ENCODE peak calls at places on chromosomes 2 and 18, in seven cellular contexts. V, K, F, U, N, I and W are unnamed samples.

GRCh38 chr2:3527886-3528785 is 8.8 kb upstream of the ADI1 start:
- DNase-seq in K (no peak), I (no peak), V (no peak), F (no peak), N (no peak), U (no peak), W (no peak)

GRCh38 chr2:186129767-186130581 is 356.1 kb upstream of the ZC3H15 start:
- DNase-seq in U (no peak), K (no peak), N (no peak), I (no peak), V (peak), F (no peak), W (no peak)

GRCh38 chr18:29002747-29003146 is 825.8 kb upstream of the CDH2 start:
- DNase-seq in U (no peak), K (no peak), I (no peak), F (no peak), V (no peak), N (no peak), W (no peak)

GRCh38 chr18:55343396-55344073 is 244.5 kb downstream of the TCF4 start:
- DNase-seq in I (no peak), N (no peak), K (no peak), U (no peak), V (peak), F (no peak), W (no peak)

GRCh38 chr2:28021898-28022297 is 131.4 kb downstream of the BABAM2 start:
- DNase-seq in F (no peak), N (no peak), I (no peak), U (no peak), V (no peak), K (no peak), W (no peak)

GRCh38 chr18:1149709-1150108 is 245.0 kb downstream of the ADCYAP1 start:
- DNase-seq in F (no peak), I (no peak), N (no peak), V (no peak), K (no peak), U (no peak), W (no peak)

GRCh38 chr2:189483571-189484415 is 42.5 kb downstream of the WDR75 start:
- DNase-seq in V (no peak), F (peak), K (no peak), N (no peak), U (no peak), I (no peak), W (no peak)

GRCh38 chr2:173090973-173091660 is 15.5 kb downstream of the MAP3K20 start:
- DNase-seq in N (no peak), V (peak), U (no peak), F (no peak), I (no peak), K (peak), W (no peak)

GRCh38 chr18:75070235-75070624 is 138.7 kb downstream of the PTGR3 start:
- DNase-seq in K (no peak), U (no peak), F (no peak), I (no peak), N (no peak), V (no peak), W (peak)

GRCh38 chr2:130843321-130843985 is 6.7 kb downstream of the ARHGEF4 start:
- DNase-seq in F (peak), K (no peak), V (no peak), U (no peak), I (no peak), N (no peak), W (peak)

GRCh38 chr2:208025814-208026184 is 472 bp upstream of the PLEKHM3 start:
- DNase-seq in I (no peak), K (no peak), U (no peak), N (no peak), V (no peak), F (no peak), W (peak)

GRCh38 chr2:38947241-38948239 is 57.9 kb downstream of the ARHGEF33 start:
- DNase-seq in I (peak), K (peak), N (no peak), F (peak), V (peak), U (peak), W (peak)

GRCh38 chr2:172613035-172613434 is 57.1 kb downstream of the PDK1 start:
- DNase-seq in F (no peak), I (no peak), K (no peak), N (no peak), U (no peak), V (no peak), W (no peak)

GRCh38 chr2:232633413-232634318 is at the start of gene EFHD1:
- DNase-seq in N (peak), V (peak), I (peak), K (peak), U (no peak), F (peak), W (peak)

GRCh38 chr2:58879834-58880233 is 638.7 kb upstream of the FANCL start:
- DNase-seq in K (no peak), N (no peak), F (no peak), I (no peak), V (no peak), U (no peak), W (no peak)

GRCh38 chr2:158714420-158714819 is 80.7 kb upstream of the DAPL1 start:
- DNase-seq in I (no peak), U (no peak), N (no peak), F (no peak), K (no peak), V (no peak), W (no peak)

GRCh38 chr2:223884399-223884798 is 47.0 kb upstream of the AP1S3 start:
- DNase-seq in K (no peak), V (peak), N (no peak), U (no peak), I (no peak), F (no peak), W (no peak)

GRCh38 chr2:129318581-129319421 is 660.7 kb upstream of the RAB6C start:
- DNase-seq in I (no peak), V (no peak), F (no peak), N (no peak), U (no peak), K (no peak), W (no peak)

GRCh38 chr2:54429811-54430600 is 26.1 kb upstream of the SPTBN1 start:
- DNase-seq in N (no peak), K (peak), I (no peak), V (no peak), U (no peak), F (peak), W (no peak)

GRCh38 chr2:215724171-215724570 is 288.3 kb upstream of the FN1 start:
- DNase-seq in V (no peak), N (no peak), I (no peak), U (no peak), K (no peak), F (no peak), W (no peak)

GRCh38 chr2:77005522-77005921 is 516.7 kb downstream of the LRRTM4 start:
- DNase-seq in V (no peak), F (no peak), N (no peak), K (no peak), U (no peak), I (no peak), W (no peak)

GRCh38 chr2:177332041-177332991 is 60.3 kb upstream of the AGPS start:
- DNase-seq in U (no peak), I (peak), F (peak), N (no peak), K (peak), V (peak), W (no peak)

GRCh38 chr18:69844656-69845055 is 103.0 kb downstream of the CD226 start:
- DNase-seq in K (no peak), N (no peak), U (no peak), F (no peak), I (no peak), V (no peak), W (no peak)

GRCh38 chr2:72780483-72780882 is 45.4 kb downstream of the EXOC6B start:
- DNase-seq in V (peak), K (no peak), U (no peak), I (no peak), N (no peak), F (no peak), W (no peak)

GRCh38 chr2:105447476-105447875 is 48.6 kb upstream of the FHL2 start:
- DNase-seq in N (no peak), U (no peak), F (no peak), V (no peak), I (no peak), K (no peak), W (no peak)

GRCh38 chr2:178764097-178764496 is 43.1 kb downstream of the TTN start:
- DNase-seq in I (no peak), F (no peak), N (no peak), K (no peak), V (peak), U (no peak), W (no peak)

GRCh38 chr2:191927991-191928390 is 81.1 kb upstream of the CAVIN2 start:
- DNase-seq in V (peak), K (no peak), N (no peak), F (no peak), I (no peak), U (no peak), W (no peak)
- H3K4me3 ChIP-seq in V (no peak), K (no peak), N (no peak), F (no peak), I (no peak), U (no peak), W (no peak)

GRCh38 chr2:161112885-161113284 is 47.3 kb upstream of the TANK start:
- DNase-seq in V (no peak), I (no peak), U (no peak), F (no peak), K (no peak), N (no peak), W (no peak)
- H3K4me3 ChIP-seq in V (no peak), I (no peak), U (no peak), F (no peak), K (no peak), N (no peak), W (no peak)

DNA sequence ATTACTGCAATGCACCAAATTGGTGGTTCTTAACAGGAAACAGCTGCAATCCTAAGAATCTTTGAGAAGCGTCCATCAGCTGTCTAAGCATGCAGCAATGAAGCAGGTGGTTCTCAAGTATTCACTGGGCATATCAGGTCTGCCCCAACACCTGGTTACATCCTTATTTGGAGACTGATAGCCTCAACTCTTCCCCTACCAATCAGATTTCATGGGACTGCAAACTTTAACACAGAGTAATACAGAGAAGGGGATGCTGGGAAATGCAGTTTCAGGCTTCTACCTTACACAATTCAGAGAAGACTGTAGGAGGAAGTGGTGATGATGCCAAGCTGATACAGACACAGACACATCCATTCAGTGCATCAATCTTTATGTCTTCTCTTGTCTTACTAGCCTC is 240.5 kb downstream of the BCL2 start:
- DNase-seq in V (no peak), K (no peak), F (no peak), N (no peak), I (no peak), U (no peak), W (no peak)
- H3K4me3 ChIP-seq in V (no peak), K (no peak), F (no peak), N (no peak), I (no peak), U (no peak), W (no peak)

DNA sequence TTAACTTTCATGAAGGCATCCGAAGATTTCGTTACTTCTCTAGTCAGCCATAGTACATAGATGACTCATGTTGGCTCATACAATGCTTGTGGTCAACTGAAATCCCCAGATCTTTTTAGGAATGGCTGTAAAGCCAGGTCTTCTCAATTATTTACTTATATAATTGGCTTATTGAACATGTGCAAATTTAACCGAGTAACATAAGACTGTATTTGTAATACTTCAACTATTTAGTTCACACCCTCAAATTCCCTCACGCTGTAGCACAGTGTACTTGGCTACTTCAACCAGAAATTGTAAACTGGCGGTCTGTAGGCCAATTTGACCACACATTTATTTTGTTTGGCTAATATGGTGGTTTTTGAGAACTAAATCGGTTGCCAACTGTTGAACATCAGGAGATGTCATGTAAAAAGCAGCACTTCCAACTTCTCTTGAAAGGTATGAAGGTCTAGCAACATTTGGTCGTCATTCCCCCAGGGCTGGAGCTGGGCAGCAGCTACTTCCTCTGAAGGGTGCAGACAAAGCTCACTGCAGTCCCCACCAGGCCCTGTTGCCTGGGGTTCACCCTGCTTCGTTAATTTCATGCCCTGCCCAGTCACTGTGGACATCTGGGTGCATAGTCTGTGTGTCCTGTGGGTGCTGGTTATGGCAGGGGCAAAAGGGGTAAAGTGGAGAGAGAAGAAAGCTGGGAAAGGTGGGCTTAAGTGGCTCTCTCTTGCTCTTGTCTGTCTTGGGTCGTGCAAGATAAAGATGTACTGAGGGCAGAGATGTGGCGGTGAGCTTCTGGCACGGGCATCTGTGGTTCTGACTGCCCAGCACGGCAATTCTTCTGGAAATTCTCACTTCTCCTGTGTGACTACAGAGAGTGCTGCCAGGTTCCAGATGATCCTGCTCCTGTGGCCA is 3.2 kb upstream of the SH3RF3 start:
- DNase-seq in K (no peak), N (peak), F (no peak), U (no peak), I (no peak), V (peak), W (no peak)
- H3K4me3 ChIP-seq in K (no peak), N (no peak), F (no peak), U (no peak), I (no peak), V (peak), W (no peak)

GRCh38 chr2:88451647-88452150 is 794 bp downstream of the FOXI3 start:
- DNase-seq in V (peak), K (no peak), I (no peak), N (no peak), F (no peak), U (no peak), W (peak)
- H3K4me3 ChIP-seq in V (no peak), K (no peak), I (peak), N (no peak), F (peak), U (peak), W (no peak)

DNA sequence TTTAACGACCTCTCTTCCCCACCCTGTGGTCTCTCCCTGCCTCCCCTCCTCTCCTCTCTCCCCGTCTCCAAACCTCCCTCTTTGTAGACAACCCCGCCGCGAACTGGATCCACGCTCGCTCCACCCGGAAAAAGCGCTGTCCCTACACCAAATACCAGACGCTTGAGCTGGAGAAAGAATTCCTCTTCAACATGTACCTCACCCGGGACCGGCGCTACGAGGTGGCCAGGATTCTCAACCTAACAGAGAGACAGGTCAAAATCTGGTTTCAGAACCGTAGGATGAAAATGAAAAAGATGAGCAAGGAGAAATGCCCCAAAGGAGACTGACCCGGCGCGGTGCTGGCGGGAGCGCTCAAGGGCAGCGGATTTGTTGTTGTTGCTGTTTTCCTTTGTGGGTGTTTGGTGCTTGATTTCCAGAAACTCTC is 1.3 kb downstream of the HOXD9 start:
- DNase-seq in K (no peak), F (no peak), N (no peak), I (no peak), U (no peak), V (no peak), W (peak)
- H3K4me3 ChIP-seq in K (no peak), F (no peak), N (no peak), I (no peak), U (no peak), V (no peak), W (peak)

GRCh38 chr2:21841341-21841740 is 717.6 kb downstream of the TDRD15 start:
- DNase-seq in V (no peak), F (no peak), I (peak), N (no peak), K (no peak), U (no peak), W (no peak)
- H3K4me3 ChIP-seq in V (no peak), F (no peak), I (no peak), N (no peak), K (no peak), U (no peak), W (no peak)